ENCODE peak calls at places on chromosomes 3 and 15, in five cellular contexts. L is HepG2, Y is endothelial cell of umbilical vein, R is K562, T is GM12878. O is an unnamed sample.

GRCh38 chr3:189687475-189687874 is 56.3 kb downstream of the TP63 start:
- DNase-seq in L (no peak), Y (no peak), R (no peak), T (no peak), O (no peak)

GRCh38 chr3:123335007-123335670 is 113.8 kb downstream of the ADCY5 start:
- DNase-seq in L (no peak), Y (no peak), R (no peak), T (peak; percentile 7), O (no peak)

GRCh38 chr3:156474560-156475389 is 80.1 kb downstream of the SSR3 start:
- DNase-seq in L (no peak), Y (no peak), R (peak; percentile 23), T (no peak), O (peak; percentile 6)

GRCh38 chr3:196120291-196120951 is 38.5 kb upstream of the TFRC start:
- DNase-seq in L (no peak), Y (no peak), R (no peak), T (no peak), O (no peak)

GRCh38 chr15:67144609-67145306 is 79.4 kb downstream of the SMAD3 start:
- DNase-seq in L (no peak), Y (no peak), R (no peak), T (no peak), O (no peak)

GRCh38 chr15:26899658-26900057 is 32.8 kb downstream of the GABRA5 start:
- DNase-seq in L (no peak), Y (no peak), R (no peak), T (no peak), O (no peak)

GRCh38 chr3:53748512-53749271 is 97.5 kb downstream of the CHDH start:
- DNase-seq in L (no peak), Y (no peak), R (no peak), T (peak; percentile 79), O (no peak)

GRCh38 chr3:150765949-150766720 is 3.2 kb upstream of the SIAH2 start:
- DNase-seq in L (peak; percentile 97), Y (no peak), R (peak; percentile 34), T (peak; percentile 85), O (no peak)

GRCh38 chr3:99562990-99563607 is 75.3 kb upstream of the COL8A1 start:
- DNase-seq in L (no peak), Y (peak; percentile 20), R (no peak), T (no peak), O (no peak)

GRCh38 chr3:44326035-44326434 is 12.5 kb upstream of the TCAIM start:
- DNase-seq in L (no peak), Y (peak; percentile 12), R (no peak), T (no peak), O (no peak)

GRCh38 chr15:45338417-45338816 is 39.9 kb downstream of the GATM start:
- DNase-seq in L (peak; percentile 80), Y (no peak), R (no peak), T (no peak), O (no peak)

GRCh38 chr3:192817053-192817452 is 89.7 kb upstream of the FGF12 start:
- DNase-seq in L (no peak), Y (no peak), R (no peak), T (no peak), O (no peak)

GRCh38 chr15:70280781-70281180 is 183.1 kb upstream of the TLE3 start:
- DNase-seq in L (no peak), Y (no peak), R (no peak), T (no peak), O (no peak)

GRCh38 chr3:131699001-131699400 is 196.2 kb upstream of the MRPL3 start:
- DNase-seq in L (no peak), Y (no peak), R (no peak), T (no peak), O (no peak)

GRCh38 chr3:73094127-73094526 is 32.7 kb downstream of the EBLN2 start:
- DNase-seq in L (peak; percentile 23), Y (peak; percentile 17), R (peak; percentile 66), T (no peak), O (peak; percentile 58)

GRCh38 chr3:16134173-16134928 is 40.1 kb upstream of the GALNT15 start:
- DNase-seq in L (no peak), Y (no peak), R (no peak), T (no peak), O (no peak)

GRCh38 chr3:152790988-152791387 is 43.9 kb upstream of the P2RY1 start:
- DNase-seq in L (no peak), Y (no peak), R (no peak), T (no peak), O (no peak)

GRCh38 chr3:37909067-37909911 is 47.6 kb downstream of the CTDSPL start:
- DNase-seq in L (peak; percentile 91), Y (peak; percentile 51), R (no peak), T (no peak), O (no peak)

GRCh38 chr3:59192473-59192872 is 142.6 kb upstream of the CFAP20DC start:
- DNase-seq in L (no peak), Y (no peak), R (no peak), T (no peak), O (no peak)

GRCh38 chr3:111800472-111800871 is 58.6 kb upstream of the PHLDB2 start:
- DNase-seq in L (no peak), Y (no peak), R (no peak), T (no peak), O (no peak)

GRCh38 chr15:70065006-70065722 is 32.6 kb downstream of the TLE3 start:
- DNase-seq in L (no peak), Y (no peak), R (no peak), T (no peak), O (no peak)

GRCh38 chr3:11019116-11019515 is 26.6 kb downstream of the SLC6A1 start:
- DNase-seq in L (no peak), Y (peak; percentile 60), R (no peak), T (no peak), O (no peak)

GRCh38 chr15:81106560-81106959 is 27.5 kb upstream of the CFAP161 start:
- DNase-seq in L (peak; percentile 39), Y (peak; percentile 78), R (peak; percentile 58), T (peak; percentile 8), O (peak; percentile 61)

GRCh38 chr3:15948403-15948802 is 150.6 kb upstream of the ANKRD28 start:
- DNase-seq in L (no peak), Y (no peak), R (no peak), T (no peak), O (no peak)

GRCh38 chr3:114418724-114419543 is 125.1 kb downstream of the TIGIT start:
- DNase-seq in L (peak; percentile 73), Y (peak; percentile 78), R (peak; percentile 42), T (no peak), O (peak; percentile 73)

GRCh38 chr3:11555823-11556222 is 87.9 kb downstream of the VGLL4 start:
- DNase-seq in L (no peak), Y (no peak), R (no peak), T (no peak), O (no peak)

GRCh38 chr3:98556164-98557130 is 24.7 kb downstream of the GPR15 start:
- DNase-seq in L (no peak), Y (no peak), R (no peak), T (peak; percentile 99), O (no peak)

GRCh38 chr3:69012836-69013255 is 638 bp downstream of the EOGT start:
- DNase-seq in L (peak; percentile 22), Y (peak; percentile 65), R (no peak), T (no peak), O (peak; percentile 48)

GRCh38 chr3:182585532-182586150 is 207.7 kb upstream of the ATP11B start:
- DNase-seq in L (peak; percentile 66), Y (no peak), R (no peak), T (no peak), O (no peak)

GRCh38 chr3:139642981-139643380 is 34.8 kb downstream of the NMNAT3 start:
- DNase-seq in L (no peak), Y (no peak), R (no peak), T (no peak), O (no peak)

GRCh38 chr15:58380280-58380945 is 51.4 kb upstream of the LIPC start:
- DNase-seq in L (no peak), Y (peak; percentile 62), R (no peak), T (no peak), O (no peak)

GRCh38 chr15:89632563-89633430 is 22.5 kb downstream of the KIF7 start:
- DNase-seq in L (no peak), Y (no peak), R (no peak), T (no peak), O (no peak)
- TF ChIP-seq MYC in L (no peak), Y (no peak), R (no peak), T (no peak), O (no peak)

GRCh38 chr3:134369231-134369741 is 5.0 kb downstream of the AMOTL2 start:
- DNase-seq in L (no peak), Y (peak; percentile 97), R (no peak), T (no peak), O (no peak)
- H3K4me1 ChIP-seq in L (peaks cover 60% of the 10 kb centered on the region), Y (peaks cover 77% of the 10 kb centered on the region), R (no peaks in the 10 kb centered on the region), T (no peaks in the 10 kb centered on the region), O (peaks cover 79% of the 10 kb centered on the region)

GRCh38 chr3:167887096-167887495 is 151.6 kb downstream of the SERPINI1 start:
- DNase-seq in L (peak; percentile 23), Y (no peak), R (no peak), T (no peak), O (no peak)
- TF ChIP-seq MYC in L (no peak), Y (no peak), R (no peak), T (no peak), O (no peak)

DNA sequence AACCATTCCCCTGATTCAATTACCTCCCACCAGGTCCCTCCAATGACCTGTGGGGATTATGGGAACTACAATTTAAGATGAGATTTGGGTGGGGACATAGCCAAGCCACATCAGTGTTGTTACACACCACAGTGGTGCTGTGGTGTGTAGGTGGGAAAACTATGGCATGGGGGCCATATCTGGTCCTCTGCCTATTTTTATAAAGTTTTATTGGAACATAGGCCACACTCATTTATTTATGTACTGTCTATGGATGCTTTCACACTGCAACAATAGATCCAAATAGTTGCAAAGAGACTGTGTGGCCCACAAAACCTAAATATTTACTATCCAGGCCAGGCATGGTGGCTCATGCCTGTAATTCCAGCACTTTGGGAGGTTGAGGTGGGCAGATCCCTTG is 46.4 kb downstream of the FLNB start:
- DNase-seq in L (no peak), Y (no peak), R (no peak), T (no peak), O (no peak)
- H3K4me1 ChIP-seq in L (peaks cover 96% of the 10 kb centered on the region), Y (peaks cover 70% of the 10 kb centered on the region), R (peaks cover 34% of the 10 kb centered on the region), T (no peaks in the 10 kb centered on the region), O (peaks cover 100% of the 10 kb centered on the region)

DNA sequence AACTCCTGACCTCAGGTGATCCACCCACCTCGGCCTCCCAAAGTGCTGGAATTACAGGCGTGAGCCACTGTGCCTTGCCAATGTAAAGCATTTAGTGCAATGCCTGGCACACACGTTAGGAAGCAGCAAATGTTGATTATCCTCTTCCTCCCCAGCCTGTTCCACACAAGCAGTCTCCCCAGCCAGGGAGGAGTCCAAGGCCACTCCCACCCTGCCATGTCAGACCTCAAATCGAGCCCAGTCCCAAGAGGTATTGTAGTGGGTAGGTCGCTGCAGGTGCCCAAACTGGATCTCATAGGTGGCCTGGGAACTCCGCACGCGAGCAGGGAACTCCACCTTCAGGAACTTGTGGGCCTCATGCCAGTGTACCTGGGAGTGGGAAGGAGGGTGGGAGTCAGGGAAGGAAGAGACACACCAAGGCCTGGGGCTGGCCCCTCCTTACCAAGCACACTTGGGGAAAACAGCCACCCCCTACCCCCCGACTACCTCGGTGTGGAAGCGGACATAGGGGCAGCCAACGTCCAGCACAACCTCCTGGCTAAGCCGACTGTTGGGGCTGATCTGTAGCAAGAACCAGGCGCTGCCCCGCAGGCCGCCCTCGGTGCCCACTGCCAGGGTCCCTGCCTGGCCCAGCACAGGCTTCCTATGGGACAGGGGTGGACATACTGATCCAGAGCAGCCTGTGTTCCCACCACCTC is 10.3 kb downstream of the MAN2C1 start:
- DNase-seq in L (no peak), Y (no peak), R (no peak), T (no peak), O (no peak)
- TF ChIP-seq MYC in L (no peak), Y (no peak), R (no peak), T (no peak), O (no peak)